ENCODE peak calls at places on chromosome 5, in six cellular contexts. One of them, this sample, is unnamed.

GRCh38 chr5:151620463-151620844 is 29.3 kb upstream of the FAT2 start:
- DNase-seq in trophoblast cell: no peak
- DNase-seq in IMR-90: no peak
- DNase-seq in H9: no peak
- DNase-seq in H1: no peak
- DNase-seq in mesenchymal stem cell: no peak
- DNase-seq in this sample: no peak

GRCh38 chr5:61051267-61051666 is 106.3 kb downstream of the NDUFAF2 start:
- DNase-seq in trophoblast cell: peak
- DNase-seq in IMR-90: peak
- DNase-seq in H9: no peak
- DNase-seq in H1: no peak
- DNase-seq in mesenchymal stem cell: peak
- DNase-seq in this sample: no peak

GRCh38 chr5:6819521-6819920 is 106.3 kb downstream of the TENT4A start:
- DNase-seq in trophoblast cell: no peak
- DNase-seq in IMR-90: no peak
- DNase-seq in H9: no peak
- DNase-seq in H1: no peak
- DNase-seq in mesenchymal stem cell: no peak
- DNase-seq in this sample: peak

GRCh38 chr5:170534177-170534576 is 30.4 kb downstream of the KCNIP1 start:
- DNase-seq in trophoblast cell: peak
- DNase-seq in IMR-90: no peak
- DNase-seq in H9: no peak
- DNase-seq in H1: no peak
- DNase-seq in mesenchymal stem cell: no peak
- DNase-seq in this sample: no peak

GRCh38 chr5:106862450-106863193 is 808.1 kb downstream of the EFNA5 start:
- DNase-seq in trophoblast cell: no peak
- DNase-seq in IMR-90: peak
- DNase-seq in H9: no peak
- DNase-seq in H1: no peak
- DNase-seq in mesenchymal stem cell: peak
- DNase-seq in this sample: no peak

GRCh38 chr5:93571111-93571977 is 9.7 kb downstream of the NR2F1-AS1 start:
- DNase-seq in trophoblast cell: no peak
- DNase-seq in IMR-90: no peak
- DNase-seq in H9: peak
- DNase-seq in H1: peak
- DNase-seq in mesenchymal stem cell: no peak
- DNase-seq in this sample: no peak

GRCh38 chr5:33816791-33817190 is 75.0 kb downstream of the ADAMTS12 start:
- DNase-seq in trophoblast cell: no peak
- DNase-seq in IMR-90: peak
- DNase-seq in H9: no peak
- DNase-seq in H1: no peak
- DNase-seq in mesenchymal stem cell: peak
- DNase-seq in this sample: no peak

GRCh38 chr5:179974946-179975712 is 67.4 kb upstream of the TBC1D9B start:
- DNase-seq in trophoblast cell: peak
- DNase-seq in IMR-90: no peak
- DNase-seq in H9: peak
- DNase-seq in H1: peak
- DNase-seq in mesenchymal stem cell: peak
- DNase-seq in this sample: peak

GRCh38 chr5:124948062-124948753 is 201.8 kb upstream of the ZNF608 start:
- DNase-seq in trophoblast cell: no peak
- DNase-seq in IMR-90: no peak
- DNase-seq in H9: no peak
- DNase-seq in H1: no peak
- DNase-seq in mesenchymal stem cell: peak
- DNase-seq in this sample: no peak

GRCh38 chr5:139982975-139983240 is 60.2 kb downstream of the NRG2 start:
- DNase-seq in trophoblast cell: no peak
- DNase-seq in IMR-90: no peak
- DNase-seq in H9: no peak
- DNase-seq in H1: no peak
- DNase-seq in mesenchymal stem cell: peak
- DNase-seq in this sample: no peak

GRCh38 chr5:86665984-86666760 is 48.4 kb downstream of the COX7C start:
- DNase-seq in trophoblast cell: no peak
- DNase-seq in IMR-90: no peak
- DNase-seq in H9: peak
- DNase-seq in H1: no peak
- DNase-seq in mesenchymal stem cell: no peak
- DNase-seq in this sample: no peak

GRCh38 chr5:151048526-151048925 is 28.1 kb downstream of the GPX3 start:
- DNase-seq in trophoblast cell: peak
- DNase-seq in IMR-90: no peak
- DNase-seq in H9: peak
- DNase-seq in H1: peak
- DNase-seq in mesenchymal stem cell: peak
- DNase-seq in this sample: no peak

GRCh38 chr5:88839238-88839637 is 43.7 kb downstream of the MEF2C start:
- DNase-seq in trophoblast cell: no peak
- DNase-seq in IMR-90: no peak
- DNase-seq in H9: no peak
- DNase-seq in H1: no peak
- DNase-seq in mesenchymal stem cell: no peak
- DNase-seq in this sample: no peak

GRCh38 chr5:148179234-148179824 is 11.0 kb downstream of the SPINK14 start:
- DNase-seq in trophoblast cell: peak
- DNase-seq in IMR-90: peak
- DNase-seq in H9: no peak
- DNase-seq in H1: no peak
- DNase-seq in mesenchymal stem cell: peak
- DNase-seq in this sample: peak

GRCh38 chr5:172929371-172929838 is 29.8 kb upstream of the RPL26L1 start:
- DNase-seq in trophoblast cell: peak
- DNase-seq in IMR-90: peak
- DNase-seq in H9: no peak
- DNase-seq in H1: no peak
- DNase-seq in mesenchymal stem cell: peak
- DNase-seq in this sample: no peak

GRCh38 chr5:130642461-130642860 is 522.6 kb downstream of the HINT1 start:
- DNase-seq in trophoblast cell: no peak
- DNase-seq in IMR-90: no peak
- DNase-seq in H9: no peak
- DNase-seq in H1: no peak
- DNase-seq in mesenchymal stem cell: no peak
- DNase-seq in this sample: no peak
- H3K27ac ChIP-seq in trophoblast cell: no peak
- H3K27ac ChIP-seq in IMR-90: no peak
- H3K27ac ChIP-seq in H9: no peak
- H3K27ac ChIP-seq in H1: no peak
- H3K27ac ChIP-seq in mesenchymal stem cell: no peak
- H3K27ac ChIP-seq in this sample: no peak

GRCh38 chr5:134004626-134005414 is at the start of gene VDAC1:
- DNase-seq in trophoblast cell: peak
- DNase-seq in IMR-90: peak
- DNase-seq in H9: peak
- DNase-seq in H1: peak
- DNase-seq in mesenchymal stem cell: peak
- DNase-seq in this sample: peak
- H4K8ac ChIP-seq in trophoblast cell: peak
- H4K8ac ChIP-seq in IMR-90: peak
- H4K8ac ChIP-seq in H9: no peak
- H4K8ac ChIP-seq in H1: peak
- H4K8ac ChIP-seq in mesenchymal stem cell: peak
- H4K8ac ChIP-seq in this sample: no peak

GRCh38 chr5:168916266-168916665 is 337.1 kb upstream of the PANK3 start:
- DNase-seq in trophoblast cell: peak
- DNase-seq in IMR-90: no peak
- DNase-seq in H9: peak
- DNase-seq in H1: peak
- DNase-seq in mesenchymal stem cell: peak
- DNase-seq in this sample: no peak
- H3K14ac ChIP-seq in trophoblast cell: no peak
- H3K14ac ChIP-seq in IMR-90: no peak
- H3K14ac ChIP-seq in H9: no peak
- H3K14ac ChIP-seq in H1: no peak
- H3K14ac ChIP-seq in mesenchymal stem cell: no peak
- H3K14ac ChIP-seq in this sample: no peak

GRCh38 chr5:39080168-39080567 is 6.0 kb upstream of the RICTOR start:
- DNase-seq in trophoblast cell: no peak
- DNase-seq in IMR-90: no peak
- DNase-seq in H9: no peak
- DNase-seq in H1: no peak
- DNase-seq in mesenchymal stem cell: no peak
- DNase-seq in this sample: no peak
- H3K27ac ChIP-seq in trophoblast cell: no peak
- H3K27ac ChIP-seq in IMR-90: no peak
- H3K27ac ChIP-seq in H9: no peak
- H3K27ac ChIP-seq in H1: no peak
- H3K27ac ChIP-seq in mesenchymal stem cell: no peak
- H3K27ac ChIP-seq in this sample: no peak

GRCh38 chr5:163318707-163319106 is 118.7 kb upstream of the CCNG1 start:
- DNase-seq in trophoblast cell: no peak
- DNase-seq in IMR-90: no peak
- DNase-seq in H9: peak
- DNase-seq in H1: no peak
- DNase-seq in mesenchymal stem cell: no peak
- DNase-seq in this sample: no peak
- H4K8ac ChIP-seq in trophoblast cell: no peak
- H4K8ac ChIP-seq in IMR-90: no peak
- H4K8ac ChIP-seq in H9: no peak
- H4K8ac ChIP-seq in H1: no peak
- H4K8ac ChIP-seq in mesenchymal stem cell: no peak
- H4K8ac ChIP-seq in this sample: no peak

GRCh38 chr5:57302164-57302563 is 128.3 kb downstream of the GPBP1 start:
- DNase-seq in trophoblast cell: peak
- DNase-seq in IMR-90: peak
- DNase-seq in H9: no peak
- DNase-seq in H1: no peak
- DNase-seq in mesenchymal stem cell: peak
- DNase-seq in this sample: no peak

GRCh38 chr5:57304931-57305330 is 131.1 kb downstream of the GPBP1 start:
- DNase-seq in trophoblast cell: no peak
- DNase-seq in IMR-90: no peak
- DNase-seq in H9: no peak
- DNase-seq in H1: no peak
- DNase-seq in mesenchymal stem cell: no peak
- DNase-seq in this sample: no peak

GRCh38 chr5:57299945-57300344 is 126.1 kb downstream of the GPBP1 start:
- DNase-seq in trophoblast cell: no peak
- DNase-seq in IMR-90: no peak
- DNase-seq in H9: no peak
- DNase-seq in H1: no peak
- DNase-seq in mesenchymal stem cell: no peak
- DNase-seq in this sample: no peak

GRCh38 chr5:57303985-57304384 is 130.1 kb downstream of the GPBP1 start:
- DNase-seq in trophoblast cell: no peak
- DNase-seq in IMR-90: no peak
- DNase-seq in H9: peak
- DNase-seq in H1: no peak
- DNase-seq in mesenchymal stem cell: no peak
- DNase-seq in this sample: no peak

GRCh38 chr5:57302643-57303042 is 128.8 kb downstream of the GPBP1 start:
- DNase-seq in trophoblast cell: no peak
- DNase-seq in IMR-90: peak
- DNase-seq in H9: no peak
- DNase-seq in H1: no peak
- DNase-seq in mesenchymal stem cell: peak
- DNase-seq in this sample: no peak
- H3K14ac ChIP-seq in trophoblast cell: no peak
- H3K14ac ChIP-seq in IMR-90: peak
- H3K14ac ChIP-seq in H9: no peak
- H3K14ac ChIP-seq in H1: no peak
- H3K14ac ChIP-seq in mesenchymal stem cell: no peak
- H3K14ac ChIP-seq in this sample: no peak